ENCODE peak calls at places on chromosomes 5 and 9, in ten cellular contexts. R is CD8-positive, alpha-beta memory T cell; Z is tibial artery; W is upper lobe of right lung; M is GM12878; Y is IMR-90; G is heart left ventricle; X is A549; E is brain microvascular endothelial cell; I is WERI-Rb-1. O is an unnamed sample.

GRCh38 chr5:88824892-88825781 is 57.8 kb downstream of the MEF2C start:
- DNase-seq in R (no peak), Z (no peak), W (no peak), M (no peak), Y (peak; percentile 67), G (no peak), X (no peak), E (peak; percentile 68), I (no peak), O (no peak)

GRCh38 chr9:134420281-134420835 is 94.1 kb downstream of the RXRA start:
- DNase-seq in R (no peak), Z (no peak), W (no peak), M (no peak), Y (no peak), G (no peak), X (no peak), E (no peak), I (no peak), O (no peak)

GRCh38 chr9:93223241-93224180 is 39.6 kb downstream of the WNK2 start:
- DNase-seq in R (no peak), Z (no peak), W (no peak), M (no peak), Y (peak; percentile 63), G (peak; percentile 72), X (peak; percentile 56), E (peak; percentile 41), I (no peak), O (peak; percentile 77)

GRCh38 chr9:105119166-105119565 is 125.3 kb upstream of the SLC44A1 start:
- DNase-seq in R (no peak), Z (no peak), W (no peak), M (no peak), Y (no peak), G (no peak), X (no peak), E (no peak), I (no peak), O (no peak)

GRCh38 chr9:122016789-122017188 is 76.3 kb downstream of the TTLL11 start:
- DNase-seq in R (no peak), Z (no peak), W (no peak), M (no peak), Y (no peak), G (no peak), X (no peak), E (no peak), I (no peak), O (no peak)

GRCh38 chr5:90055831-90056328 is 353.7 kb downstream of the CETN3 start:
- DNase-seq in R (no peak), Z (no peak), W (no peak), M (no peak), Y (peak; percentile 21), G (no peak), X (peak; percentile 5), E (peak; percentile 86), I (no peak), O (no peak)

GRCh38 chr5:143435207-143435657 is 31.7 kb upstream of the NR3C1 start:
- DNase-seq in R (peak; percentile 57), Z (no peak), W (no peak), M (peak; percentile 98), Y (peak; percentile 30), G (peak; percentile 28), X (no peak), E (no peak), I (no peak), O (no peak)

GRCh38 chr9:27379311-27380236 is 82.6 kb upstream of the EQTN start:
- DNase-seq in R (no peak), Z (no peak), W (no peak), M (no peak), Y (no peak), G (no peak), X (peak; percentile 10), E (no peak), I (no peak), O (no peak)

GRCh38 chr9:26296910-26297309 is 595.7 kb downstream of the CAAP1 start:
- DNase-seq in R (no peak), Z (no peak), W (no peak), M (no peak), Y (no peak), G (no peak), X (no peak), E (peak; percentile 22), I (no peak), O (no peak)

GRCh38 chr9:96487949-96488348 is 38.0 kb downstream of the HABP4 start:
- DNase-seq in R (no peak), Z (no peak), W (no peak), M (no peak), Y (no peak), G (peak; percentile 73), X (no peak), E (peak; percentile 67), I (no peak), O (no peak)

GRCh38 chr5:143124593-143124992 is 278.9 kb downstream of the NR3C1 start:
- DNase-seq in R (no peak), Z (no peak), W (no peak), M (peak; percentile 77), Y (no peak), G (no peak), X (no peak), E (no peak), I (no peak), O (no peak)

GRCh38 chr5:56019306-56020272 is 24.8 kb upstream of the IL6ST start:
- DNase-seq in R (no peak), Z (no peak), W (no peak), M (no peak), Y (peak; percentile 40), G (no peak), X (no peak), E (no peak), I (no peak), O (no peak)

GRCh38 chr5:125541085-125541484 is 794.6 kb upstream of the ZNF608 start:
- DNase-seq in R (no peak), Z (no peak), W (no peak), M (no peak), Y (no peak), G (no peak), X (no peak), E (no peak), I (no peak), O (no peak)

DNA sequence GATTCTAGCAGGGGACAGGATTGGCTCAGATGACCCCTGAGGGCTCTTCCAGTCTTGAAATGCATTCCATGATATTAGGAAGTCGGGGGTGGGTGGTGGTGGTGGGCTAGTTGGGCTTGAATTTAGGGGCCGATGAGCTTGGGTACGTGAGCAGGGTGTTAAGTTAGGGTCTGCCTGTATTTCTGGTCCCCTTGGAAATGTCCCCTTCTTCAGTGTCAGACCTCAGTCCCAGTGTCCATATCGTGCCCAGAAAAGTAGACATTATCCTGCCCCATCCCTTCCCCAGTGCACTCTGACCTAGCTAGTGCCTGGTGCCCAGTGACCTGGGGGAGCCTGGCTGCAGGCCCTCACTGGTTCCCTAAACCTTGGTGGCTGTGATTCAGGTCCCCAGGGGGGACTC is 2.9 kb upstream of the MYOZ3 start:
- DNase-seq in R (no peak), Z (peak; percentile 61), W (peak; percentile 5), M (no peak), Y (no peak), G (peak; percentile 21), X (no peak), E (no peak), I (no peak), O (no peak)
- H3K27ac ChIP-seq in R (no peak overlapping the region), Z (peak overlapping the region; percentile 81), W (peak overlapping the region; percentile 18), M (no peak overlapping the region), Y (no peak overlapping the region), G (peak overlapping the region; percentile 90), X (no peak overlapping the region), E (no peak overlapping the region), I (no peak overlapping the region), O (no peak overlapping the region)

DNA sequence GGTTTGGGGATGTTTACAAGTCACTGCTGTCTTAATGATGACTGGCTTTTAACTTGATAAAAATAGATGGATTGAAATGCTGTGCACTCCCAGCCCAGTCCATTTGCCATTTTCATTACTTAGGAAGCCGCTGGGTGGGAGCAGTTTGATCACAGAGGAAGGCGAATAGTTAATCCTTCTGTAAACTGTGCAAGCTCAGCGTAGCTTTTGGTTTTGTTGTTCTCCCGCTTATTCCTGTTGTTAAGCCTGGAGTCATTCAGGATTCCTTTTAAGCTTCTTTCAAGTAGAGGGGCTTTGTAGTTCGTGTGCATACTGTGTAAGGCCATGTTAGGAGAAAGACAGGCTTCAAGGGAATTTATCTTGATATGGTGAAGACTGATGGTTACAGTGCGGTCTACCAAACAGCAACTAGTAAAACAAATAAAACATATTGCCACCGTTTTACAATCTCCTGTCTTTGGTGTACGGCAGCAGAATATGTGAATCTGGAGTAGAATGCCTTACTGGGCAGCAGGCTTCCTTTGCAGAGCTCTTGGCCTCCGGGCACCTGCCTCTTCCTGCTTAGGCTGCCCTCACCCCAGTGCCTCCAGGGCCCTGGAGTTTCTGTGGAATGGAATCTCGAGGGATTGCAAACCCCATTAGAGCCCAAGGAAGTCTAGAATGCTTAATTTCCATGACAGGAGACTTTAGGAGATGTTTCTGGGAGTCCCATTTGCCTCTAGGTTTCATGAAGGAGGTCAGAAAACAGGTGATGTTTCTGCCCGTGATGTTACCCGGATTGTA is 141.4 kb downstream of the TRIO start:
- DNase-seq in R (no peak), Z (no peak), W (no peak), M (no peak), Y (no peak), G (no peak), X (no peak), E (no peak), I (peak; percentile 72), O (no peak)
- H3K27ac ChIP-seq in R (no peak overlapping the region), Z (no peak overlapping the region), W (no peak overlapping the region), M (no peak overlapping the region), Y (peak overlapping the region; percentile 1), G (no peak overlapping the region), X (no peak overlapping the region), E (no peak overlapping the region), I (no peak overlapping the region), O (no peak overlapping the region)

GRCh38 chr9:108582716-108583115 is 273.1 kb downstream of the ACTL7B start:
- DNase-seq in R (no peak), Z (no peak), W (no peak), M (no peak), Y (no peak), G (no peak), X (no peak), E (no peak), I (no peak), O (no peak)

GRCh38 chr9:108586451-108586850 is 269.3 kb downstream of the ACTL7B start:
- DNase-seq in R (no peak), Z (no peak), W (no peak), M (no peak), Y (no peak), G (no peak), X (no peak), E (no peak), I (no peak), O (peak; percentile 10)

GRCh38 chr9:108584860-108585259 is 270.9 kb downstream of the ACTL7B start:
- DNase-seq in R (no peak), Z (no peak), W (no peak), M (no peak), Y (no peak), G (no peak), X (no peak), E (no peak), I (no peak), O (no peak)

GRCh38 chr9:108588246-108588645 is 267.5 kb downstream of the ACTL7B start:
- DNase-seq in R (no peak), Z (no peak), W (no peak), M (no peak), Y (no peak), G (no peak), X (no peak), E (no peak), I (no peak), O (no peak)
- H3K27ac ChIP-seq in R (no peak overlapping the region), Z (no peak overlapping the region), W (no peak overlapping the region), M (no peak overlapping the region), Y (no peak overlapping the region), G (no peak overlapping the region), X (no peak overlapping the region), E (no peak overlapping the region), I (no peak overlapping the region), O (no peak overlapping the region)

GRCh38 chr5:151063136-151063544 is 17.7 kb downstream of the TNIP1 start:
- DNase-seq in R (no peak), Z (no peak), W (no peak), M (no peak), Y (peak; percentile 87), G (peak; percentile 73), X (peak; percentile 76), E (peak; percentile 93), I (no peak), O (no peak)
- H3K27ac ChIP-seq in R (peak overlapping the region; percentile 10), Z (peak overlapping the region; percentile 70), W (peak overlapping the region; percentile 44), M (no peak overlapping the region), Y (peak overlapping the region; percentile 35), G (peak overlapping the region; percentile 91), X (peak overlapping the region; percentile 68), E (peak overlapping the region; percentile 74), I (no peak overlapping the region), O (no peak overlapping the region)